ENCODE peak calls at places on chromosomes 3 and 15, in four cellular contexts. E is A549, Q is HepG2, J is K562. I is an unnamed sample.

GRCh38 chr15:69629631-69630161 is 177.1 kb downstream of the RPLP1 start:
- DNase-seq in E (no peak), Q (no peak), J (no peak), I (no peak)

GRCh38 chr3:171055336-171056178 is 29.0 kb upstream of the SLC2A2 start:
- DNase-seq in E (peak; percentile 28), Q (peak; percentile 95), J (no peak), I (peak; percentile 56)

GRCh38 chr3:119318871-119319270 is 24.7 kb downstream of the ARHGAP31 start:
- DNase-seq in E (no peak), Q (no peak), J (no peak), I (peak; percentile 73)

GRCh38 chr3:121834079-121834730 is 655 bp downstream of the IQCB1 start:
- DNase-seq in E (peak; percentile 16), Q (peak; percentile 13), J (peak; percentile 5), I (peak; percentile 8)

GRCh38 chr3:46935168-46935858 is 41.2 kb downstream of the CCDC12 start:
- DNase-seq in E (peak; percentile 80), Q (peak; percentile 92), J (peak; percentile 88), I (peak; percentile 96)

GRCh38 chr3:150345021-150345538 is 63.0 kb upstream of the TSC22D2 start:
- DNase-seq in E (peak; percentile 61), Q (peak; percentile 55), J (no peak), I (no peak)

GRCh38 chr3:131704084-131704483 is 201.3 kb upstream of the MRPL3 start:
- DNase-seq in E (no peak), Q (no peak), J (no peak), I (no peak)

GRCh38 chr3:69012111-69012835 is 1.2 kb downstream of the EOGT start:
- DNase-seq in E (no peak), Q (no peak), J (no peak), I (peak; percentile 63)

GRCh38 chr15:43529587-43530345 is 12.4 kb downstream of the MAP1A start:
- DNase-seq in E (no peak), Q (no peak), J (peak; percentile 7), I (no peak)

GRCh38 chr3:170476291-170476690 is 57.6 kb downstream of the CLDN11 start:
- DNase-seq in E (no peak), Q (no peak), J (no peak), I (peak; percentile 34)

GRCh38 chr15:90706394-90707327 is 10.5 kb upstream of the BLM start:
- DNase-seq in E (no peak), Q (no peak), J (no peak), I (no peak)

GRCh38 chr3:99637041-99637380 is 1.4 kb upstream of the COL8A1 start:
- DNase-seq in E (no peak), Q (no peak), J (no peak), I (no peak)

GRCh38 chr3:71443332-71443731 is 140.2 kb downstream of the FOXP1 start:
- DNase-seq in E (no peak), Q (no peak), J (no peak), I (no peak)

GRCh38 chr3:131053021-131053420 is 26.3 kb downstream of the NEK11 start:
- DNase-seq in E (no peak), Q (no peak), J (no peak), I (peak; percentile 1)

GRCh38 chr3:58584690-58585004 is 7.5 kb upstream of the FAM107A start:
- DNase-seq in E (no peak), Q (no peak), J (no peak), I (no peak)

GRCh38 chr15:77870195-77871065 is 207.1 kb downstream of the TBC1D2B start:
- DNase-seq in E (peak; percentile 73), Q (peak; percentile 50), J (peak; percentile 77), I (peak; percentile 53)

GRCh38 chr15:66763186-66764066 is 61.4 kb downstream of the SMAD6 start:
- DNase-seq in E (no peak), Q (no peak), J (no peak), I (no peak)

GRCh38 chr3:49460188-49460885 is 9.7 kb upstream of the DAG1 start:
- DNase-seq in E (no peak), Q (no peak), J (no peak), I (no peak)

GRCh38 chr3:72665701-72666443 is 182.4 kb downstream of the SHQ1 start:
- DNase-seq in E (peak; percentile 47), Q (no peak), J (peak; percentile 48), I (no peak)

GRCh38 chr3:196414469-196414868 is 17.8 kb downstream of the UBXN7 start:
- DNase-seq in E (no peak), Q (peak; percentile 15), J (no peak), I (peak; percentile 48)

GRCh38 chr3:173745952-173746682 is 348.6 kb downstream of the NLGN1 start:
- DNase-seq in E (no peak), Q (no peak), J (no peak), I (peak; percentile 56)

GRCh38 chr3:37243811-37244748 is 69.7 kb upstream of the LRRFIP2 start:
- DNase-seq in E (peak; percentile 75), Q (peak; percentile 54), J (peak; percentile 54), I (peak; percentile 81)

GRCh38 chr3:124263168-124263567 is 271.2 kb upstream of the ROPN1 start:
- DNase-seq in E (peak; percentile 21), Q (no peak), J (no peak), I (peak; percentile 97)

GRCh38 chr3:43004282-43004681 is 25.2 kb downstream of the GASK1A start:
- DNase-seq in E (no peak), Q (no peak), J (no peak), I (peak; percentile 54)

GRCh38 chr3:197003461-197004385 is 25.9 kb downstream of the MELTF start:
- DNase-seq in E (no peak), Q (no peak), J (no peak), I (no peak)

GRCh38 chr15:67968564-67969440 is 85.3 kb upstream of the PIAS1 start:
- DNase-seq in E (no peak), Q (no peak), J (no peak), I (no peak)

GRCh38 chr3:111744611-111745010 is 114.5 kb upstream of the PHLDB2 start:
- DNase-seq in E (no peak), Q (no peak), J (no peak), I (no peak)

GRCh38 chr3:57942872-57943283 is 65.3 kb upstream of the FLNB start:
- DNase-seq in E (no peak), Q (no peak), J (no peak), I (no peak)

GRCh38 chr3:143267984-143268383 is 148.4 kb downstream of the CHST2 start:
- DNase-seq in E (no peak), Q (no peak), J (no peak), I (no peak)

GRCh38 chr3:58200846-58201355 is 9.9 kb downstream of the DNASE1L3 start:
- DNase-seq in E (no peak), Q (no peak), J (no peak), I (no peak)

GRCh38 chr3:184239710-184240109 is 9.1 kb downstream of the ALG3 start:
- DNase-seq in E (no peak), Q (no peak), J (no peak), I (no peak)

GRCh38 chr3:107790612-107791011 is 267.9 kb downstream of the BBX start:
- DNase-seq in E (no peak), Q (no peak), J (no peak), I (no peak)

GRCh38 chr3:44762170-44762677 is 630 bp downstream of the KIF15 start:
- DNase-seq in E (no peak), Q (no peak), J (no peak), I (peak; percentile 12)

DNA sequence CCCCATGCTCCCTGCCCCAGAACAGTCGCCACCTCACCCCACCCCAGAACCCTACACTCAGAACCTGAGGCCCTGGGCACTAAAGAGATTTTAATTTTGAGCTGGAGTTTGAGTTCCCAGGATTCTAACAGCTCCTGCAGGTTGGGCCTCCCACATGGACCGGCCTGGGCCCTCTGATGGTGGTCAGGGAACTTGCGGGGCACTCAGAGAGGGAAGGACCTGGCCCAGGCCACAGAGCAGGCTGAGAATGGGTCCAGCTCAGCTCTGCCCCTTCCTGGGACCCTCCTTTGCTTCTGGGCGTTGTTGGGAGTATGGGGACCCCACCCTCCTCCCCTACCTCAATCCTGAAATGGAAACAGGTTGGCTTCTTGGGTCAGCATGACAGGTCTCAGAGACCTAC is 1.1 kb upstream of the SEMA3G start:
- DNase-seq in E (no peak), Q (no peak), J (no peak), I (no peak)
- TF ChIP-seq MAZ in E (no peak), Q (no peak), J (no peak), I (no peak)

GRCh38 chr15:60829416-60829815 is 350.5 kb upstream of the ICE2 start:
- DNase-seq in E (no peak), Q (no peak), J (no peak), I (no peak)
- TF ChIP-seq MAZ in E (no peak), Q (no peak), J (no peak), I (no peak)

DNA sequence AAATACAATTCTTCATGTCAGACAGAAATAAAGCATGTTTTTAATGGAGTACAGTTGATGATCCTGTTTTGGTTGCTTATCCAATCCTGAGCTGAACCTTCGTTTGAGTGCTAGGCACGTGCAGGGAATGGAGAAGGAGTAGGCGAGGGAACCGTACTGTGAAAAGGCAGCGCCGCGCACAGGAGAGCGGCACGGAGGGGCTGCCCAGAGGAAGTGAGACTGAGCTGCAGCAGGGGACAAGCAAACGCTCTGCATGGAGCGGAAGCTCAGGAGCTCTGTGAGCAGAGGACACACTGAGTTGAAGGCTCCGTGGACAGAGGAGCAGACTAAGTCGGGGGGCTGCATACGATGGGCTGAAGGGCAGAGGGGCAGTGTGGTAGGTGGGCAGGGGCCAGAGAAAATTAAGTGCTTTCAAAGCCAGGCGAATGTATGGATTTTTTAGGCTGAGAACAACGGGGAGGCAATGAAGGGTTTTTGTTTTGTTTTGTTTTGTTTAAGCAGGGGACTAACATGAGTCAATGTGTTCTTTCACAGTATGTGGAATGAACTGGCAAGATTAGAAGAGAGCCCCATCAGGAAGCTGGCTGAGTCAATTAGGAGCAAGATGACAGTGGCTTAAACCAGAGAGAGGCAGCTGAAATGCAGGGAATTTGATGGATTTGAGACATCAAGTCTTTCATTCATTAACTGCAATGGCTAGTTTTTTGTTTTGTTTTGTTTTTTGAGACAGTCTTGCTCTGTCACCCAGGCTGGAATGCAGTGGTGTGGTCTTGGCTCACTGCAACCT is 23.8 kb upstream of the TM2D3 start:
- DNase-seq in E (peak; percentile 34), Q (no peak), J (no peak), I (peak; percentile 89)
- TF ChIP-seq MAZ in E (no peak), Q (no peak), J (no peak), I (no peak)

DNA sequence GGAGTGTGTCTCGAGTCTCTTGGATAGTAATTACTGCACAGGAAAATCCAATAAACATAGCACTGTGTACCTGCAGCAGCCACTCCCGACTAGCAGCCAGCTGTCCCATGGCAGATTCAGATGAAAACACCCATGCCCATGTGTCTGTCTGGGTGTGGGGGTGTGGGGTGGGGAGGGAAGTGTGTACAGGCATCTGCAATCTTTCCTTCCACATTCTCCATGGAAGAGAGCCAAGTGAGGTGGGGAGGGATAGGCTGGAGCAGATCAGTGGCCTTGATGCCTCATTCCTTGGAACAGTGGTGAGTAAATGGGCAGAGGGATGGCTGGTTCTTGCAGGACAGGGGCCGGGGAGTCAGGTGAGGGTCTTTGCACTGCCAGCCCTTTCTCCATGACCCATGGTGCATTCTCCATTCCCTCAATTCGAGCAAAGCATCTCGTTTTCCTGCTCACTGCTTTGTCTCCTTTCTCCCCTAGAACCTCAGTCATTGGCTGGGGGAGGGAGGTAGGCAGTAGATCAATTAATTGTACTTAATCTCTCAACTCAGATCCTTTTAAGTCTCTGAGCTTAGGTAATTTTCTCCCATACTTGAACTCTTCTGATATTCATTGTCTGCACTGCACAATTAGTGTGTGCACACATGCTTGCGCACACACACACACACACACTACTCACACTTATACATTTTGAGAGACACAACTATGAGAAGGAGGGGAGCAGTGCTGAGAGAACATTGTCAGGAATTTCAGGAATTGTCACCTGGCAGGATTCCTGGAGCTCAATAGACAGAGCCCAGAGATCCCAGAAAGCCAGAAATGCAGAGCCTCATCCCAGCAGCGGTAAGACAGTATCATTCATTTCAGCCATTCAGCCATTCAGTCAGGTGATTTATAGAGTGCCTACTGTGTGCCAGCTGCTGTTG is 31.8 kb downstream of the PDIA5 start:
- DNase-seq in E (no peak), Q (no peak), J (no peak), I (no peak)
- TF ChIP-seq MAZ in E (no peak), Q (no peak), J (no peak), I (no peak)

I was measured in IMR-90.